ENCODE peak calls at places on chromosomes 11 and 22, in four cellular contexts. T is prostate gland, Q is MM.1S, R is left lung. H is an unnamed sample.

GRCh38 chr22:36874731-36875130 is 13.9 kb downstream of the NCF4 start:
- DNase-seq in Q (no peak), T (no peak), R (no peak), H (no peak)

GRCh38 chr11:64976651-64977050 is 4.7 kb upstream of the MAJIN start:
- DNase-seq in R (no peak), T (no peak), Q (no peak), H (no peak)

GRCh38 chr11:69126286-69126685 is 29.4 kb upstream of the SMIM38 start:
- DNase-seq in T (no peak), R (peak), Q (no peak), H (no peak)

GRCh38 chr22:30420401-30421178 is 5.0 kb upstream of the MTFP1 start:
- DNase-seq in R (no peak), T (no peak), Q (no peak), H (peak)

GRCh38 chr11:1409108-1409851 is 19.5 kb downstream of the BRSK2 start:
- DNase-seq in T (no peak), R (no peak), Q (no peak), H (no peak)

GRCh38 chr11:108966206-108966605 is 301.3 kb downstream of the DDX10 start:
- DNase-seq in T (no peak), Q (no peak), R (no peak), H (no peak)

GRCh38 chr11:74466916-74467885 is at the start of gene KCNE3:
- DNase-seq in R (peak), T (no peak), Q (no peak), H (no peak)

GRCh38 chr11:10941429-10941828 is 83.6 kb upstream of the ZBED5 start:
- DNase-seq in Q (no peak), T (no peak), R (peak), H (no peak)

GRCh38 chr22:39021552-39022250 is 774 bp downstream of the APOBEC3D start:
- DNase-seq in Q (no peak), R (no peak), T (no peak), H (no peak)

GRCh38 chr22:37431811-37432707 is 4.8 kb upstream of the ELFN2 start:
- DNase-seq in T (no peak), R (no peak), Q (no peak), H (peak)

GRCh38 chr11:76329084-76329648 is 51.8 kb downstream of the THAP12 start:
- DNase-seq in T (no peak), R (no peak), Q (no peak), H (no peak)

GRCh38 chr11:10728779-10729472 is 22.1 kb upstream of the CTR9 start:
- DNase-seq in Q (no peak), R (no peak), T (no peak), H (no peak)

GRCh38 chr11:32118025-32118974 is 27.4 kb downstream of the RCN1 start:
- DNase-seq in Q (no peak), R (no peak), T (no peak), H (no peak)

DNA sequence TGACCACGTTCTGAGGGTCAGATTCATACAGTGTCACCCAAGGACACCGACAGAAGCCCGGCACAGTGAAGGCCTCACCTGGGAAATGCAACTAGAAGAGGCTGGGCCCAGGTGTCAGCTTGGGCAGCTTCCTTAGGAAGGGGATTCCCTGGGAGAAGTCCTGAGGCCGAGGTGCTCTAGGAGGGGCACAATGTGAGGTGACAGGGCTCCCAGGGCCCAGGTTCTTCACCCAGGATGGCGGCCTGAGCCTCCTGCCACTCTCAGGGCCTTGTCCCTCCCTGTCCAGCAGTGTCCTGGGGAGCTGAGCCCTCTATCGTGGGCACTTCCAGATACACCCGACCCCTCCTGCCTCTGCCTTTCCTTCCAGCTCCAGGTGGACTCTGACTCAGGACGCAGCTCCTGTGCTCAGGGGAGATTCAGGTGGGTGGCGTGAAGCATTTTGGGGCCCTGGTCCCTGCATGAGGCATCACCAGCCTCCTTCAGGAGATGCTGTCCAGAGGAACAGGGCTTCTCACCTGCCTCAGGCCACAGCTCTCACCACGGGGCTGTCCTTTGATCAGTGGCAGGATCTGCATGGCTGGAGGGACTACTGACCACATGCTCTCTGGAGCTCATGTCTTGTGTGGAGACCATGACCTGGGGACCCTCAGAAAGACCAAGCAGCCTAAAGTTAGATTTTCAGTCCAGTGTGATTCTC is 58.6 kb downstream of the GGTLC2 start:
- DNase-seq in R (no peak), Q (no peak), T (no peak), H (no peak)
- TF ChIP-seq CTCF in R (no peak), Q (peak), T (no peak), H (no peak)

GRCh38 chr11:6205366-6205765 is at the start of gene C11orf42:
- DNase-seq in Q (no peak), T (no peak), R (no peak), H (no peak)

GRCh38 chr11:6203327-6203726 is 2.0 kb upstream of the C11orf42 start:
- DNase-seq in R (no peak), Q (peak), T (no peak), H (no peak)

GRCh38 chr11:6209801-6210200 is 4.4 kb downstream of the C11orf42 start:
- DNase-seq in R (no peak), Q (no peak), T (no peak), H (no peak)

GRCh38 chr11:6204708-6205107 is 649 bp upstream of the C11orf42 start:
- DNase-seq in T (no peak), Q (no peak), R (no peak), H (no peak)

GRCh38 chr11:6206456-6207180 is 1.3 kb downstream of the C11orf42 start:
- DNase-seq in T (no peak), R (no peak), Q (no peak), H (no peak)
- H3K27ac ChIP-seq in T (no peak), R (no peak), Q (no peak), H (no peak)

GRCh38 chr11:71302911-71303310 is 50.5 kb upstream of the SHANK2 start:
- DNase-seq in Q (no peak), R (peak), T (no peak), H (no peak)
- TF ChIP-seq CTCF in Q (no peak), R (no peak), T (no peak), H (no peak)

GRCh38 chr11:35346472-35347136 is 72.8 kb downstream of the SLC1A2 start:
- DNase-seq in R (no peak), Q (no peak), T (no peak), H (no peak)

GRCh38 chr11:35344990-35345655 is 74.2 kb downstream of the SLC1A2 start:
- DNase-seq in R (peak), T (no peak), Q (no peak), H (no peak)

GRCh38 chr11:35348898-35349687 is 70.3 kb downstream of the SLC1A2 start:
- DNase-seq in Q (no peak), R (no peak), T (no peak), H (no peak)

GRCh38 chr11:35347921-35348331 is 71.4 kb downstream of the SLC1A2 start:
- DNase-seq in T (no peak), Q (no peak), R (no peak), H (no peak)

DNA sequence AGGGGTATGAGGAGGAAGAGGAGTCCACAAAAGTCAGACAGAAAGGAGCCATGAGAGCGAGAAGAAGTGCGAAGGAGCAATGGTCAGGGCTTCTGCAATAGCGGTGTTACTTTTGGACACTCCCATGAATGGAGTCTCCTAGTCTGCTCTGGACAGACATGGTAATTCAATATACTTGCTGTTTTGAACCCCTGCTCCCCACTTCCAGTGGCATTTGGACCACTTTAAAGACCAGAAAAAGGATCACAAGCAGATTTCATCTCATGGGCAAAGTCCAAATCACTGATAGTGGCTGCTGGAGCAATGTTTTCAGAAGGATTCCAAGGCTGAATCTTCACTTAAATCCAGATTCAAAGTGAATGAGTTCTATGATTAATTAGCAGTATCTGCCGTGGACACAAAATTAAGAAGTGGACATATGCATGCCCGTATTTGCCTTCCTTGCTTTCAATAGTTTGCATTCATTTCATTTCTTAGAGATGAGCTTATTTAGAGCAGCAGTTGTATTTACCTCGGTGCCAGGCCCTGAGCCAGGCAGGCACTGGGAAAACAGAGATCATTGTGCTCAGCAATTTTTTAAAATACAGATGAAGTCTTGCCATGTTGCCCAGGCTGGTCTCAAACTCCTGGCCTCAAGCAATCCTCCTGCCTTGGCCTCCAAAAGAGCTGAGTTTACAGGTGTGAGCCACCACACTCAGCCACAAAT is 72.0 kb downstream of the SLC1A2 start:
- DNase-seq in Q (no peak), R (no peak), T (no peak), H (no peak)
- H3K27ac ChIP-seq in Q (no peak), R (no peak), T (no peak), H (no peak)

DNA sequence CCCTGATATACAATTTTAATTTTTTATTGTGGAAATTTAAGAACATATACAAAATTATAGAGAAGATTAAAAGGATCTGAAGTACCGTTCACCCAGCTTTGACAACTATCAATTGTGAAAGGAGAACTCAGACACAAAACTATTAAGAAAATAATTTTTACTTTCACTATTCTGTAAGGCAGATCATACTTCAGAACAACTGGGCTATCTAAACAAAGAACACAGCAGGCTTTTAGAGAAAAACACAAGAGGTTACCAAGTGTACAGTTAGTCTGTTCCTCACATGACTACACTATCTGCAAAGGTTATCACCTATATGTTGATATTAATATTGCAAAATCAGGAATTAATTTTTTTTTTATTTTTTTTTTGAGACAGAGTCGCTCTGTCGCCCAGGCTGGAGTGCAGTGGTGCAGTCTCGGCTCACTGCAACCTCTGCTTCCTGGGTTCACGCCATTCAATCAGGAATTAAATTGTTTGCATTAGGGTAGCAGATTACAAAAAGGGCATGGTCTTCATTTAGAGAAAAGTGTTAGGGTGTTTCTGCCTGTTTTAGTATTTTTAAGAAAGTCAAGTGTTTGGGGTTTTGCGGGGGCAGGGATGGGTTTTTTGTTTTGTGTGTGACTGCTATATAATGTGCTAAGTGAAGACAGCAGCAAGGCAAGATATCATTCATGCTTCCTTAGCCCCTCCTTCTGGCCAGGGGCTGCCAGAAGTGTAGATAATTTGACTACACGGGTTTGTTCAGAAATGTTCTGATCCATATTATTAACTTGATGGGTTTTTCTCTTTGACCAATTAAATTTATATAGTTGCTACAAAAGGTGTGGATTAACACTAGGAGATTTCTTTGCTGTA is 27.6 kb upstream of the SIK2 start:
- DNase-seq in R (no peak), T (no peak), Q (no peak), H (no peak)
- TF ChIP-seq CTCF in R (no peak), T (no peak), Q (no peak), H (no peak)